ENCODE peak calls at places on chromosome 14, in seven cellular contexts. One of them, this sample, is unnamed.

GRCh38 chr14:64931123-64931522 is 11.4 kb downstream of the GPX2 start:
- DNase-seq in cardiac fibroblast: no peak
- DNase-seq in cardiac muscle cell: no peak
- DNase-seq in AG09309: no peak
- DNase-seq in coronary artery: no peak
- DNase-seq in psoas muscle: no peak
- DNase-seq in fibroblast of lung: no peak
- DNase-seq in this sample: no peak

GRCh38 chr14:25622752-25623151 is 572.8 kb upstream of the STXBP6 start:
- DNase-seq in cardiac fibroblast: no peak
- DNase-seq in cardiac muscle cell: no peak
- DNase-seq in AG09309: no peak
- DNase-seq in coronary artery: no peak
- DNase-seq in psoas muscle: no peak
- DNase-seq in fibroblast of lung: no peak
- DNase-seq in this sample: no peak

GRCh38 chr14:102770910-102771543 is 6.2 kb upstream of the TRAF3 start:
- DNase-seq in cardiac fibroblast: no peak
- DNase-seq in cardiac muscle cell: no peak
- DNase-seq in AG09309: no peak
- DNase-seq in coronary artery: no peak
- DNase-seq in psoas muscle: no peak
- DNase-seq in fibroblast of lung: no peak
- DNase-seq in this sample: no peak

GRCh38 chr14:105894125-105894977 is 368.0 kb downstream of the TMEM121 start:
- DNase-seq in cardiac fibroblast: no peak
- DNase-seq in cardiac muscle cell: no peak
- DNase-seq in AG09309: no peak
- DNase-seq in coronary artery: peak
- DNase-seq in psoas muscle: peak
- DNase-seq in fibroblast of lung: no peak
- DNase-seq in this sample: no peak

GRCh38 chr14:64233791-64234190 is 60.4 kb downstream of the ESR2 start:
- DNase-seq in cardiac fibroblast: no peak
- DNase-seq in cardiac muscle cell: no peak
- DNase-seq in AG09309: no peak
- DNase-seq in coronary artery: no peak
- DNase-seq in psoas muscle: no peak
- DNase-seq in fibroblast of lung: no peak
- DNase-seq in this sample: no peak

GRCh38 chr14:29805415-29806123 is 122.1 kb downstream of the PRKD1 start:
- DNase-seq in cardiac fibroblast: peak
- DNase-seq in cardiac muscle cell: no peak
- DNase-seq in AG09309: peak
- DNase-seq in coronary artery: no peak
- DNase-seq in psoas muscle: peak
- DNase-seq in fibroblast of lung: peak
- DNase-seq in this sample: peak

GRCh38 chr14:54813081-54813480 is 89.5 kb downstream of the GCH1 start:
- DNase-seq in cardiac fibroblast: no peak
- DNase-seq in cardiac muscle cell: no peak
- DNase-seq in AG09309: no peak
- DNase-seq in coronary artery: no peak
- DNase-seq in psoas muscle: no peak
- DNase-seq in fibroblast of lung: no peak
- DNase-seq in this sample: no peak

GRCh38 chr14:19900999-19901398 is 19.4 kb upstream of the OR4K5 start:
- DNase-seq in cardiac fibroblast: no peak
- DNase-seq in cardiac muscle cell: no peak
- DNase-seq in AG09309: no peak
- DNase-seq in coronary artery: no peak
- DNase-seq in psoas muscle: no peak
- DNase-seq in fibroblast of lung: no peak
- DNase-seq in this sample: no peak

GRCh38 chr14:38904959-38905358 is 198.1 kb downstream of the SEC23A start:
- DNase-seq in cardiac fibroblast: no peak
- DNase-seq in cardiac muscle cell: no peak
- DNase-seq in AG09309: no peak
- DNase-seq in coronary artery: no peak
- DNase-seq in psoas muscle: no peak
- DNase-seq in fibroblast of lung: no peak
- DNase-seq in this sample: no peak

GRCh38 chr14:100376751-100377171 is 53.6 kb downstream of the SLC25A47 start:
- DNase-seq in cardiac fibroblast: peak
- DNase-seq in cardiac muscle cell: no peak
- DNase-seq in AG09309: no peak
- DNase-seq in coronary artery: no peak
- DNase-seq in psoas muscle: no peak
- DNase-seq in fibroblast of lung: peak
- DNase-seq in this sample: peak

GRCh38 chr14:24347140-24347539 is 7.3 kb upstream of the RIPK3 start:
- DNase-seq in cardiac fibroblast: no peak
- DNase-seq in cardiac muscle cell: no peak
- DNase-seq in AG09309: no peak
- DNase-seq in coronary artery: no peak
- DNase-seq in psoas muscle: no peak
- DNase-seq in fibroblast of lung: no peak
- DNase-seq in this sample: no peak

GRCh38 chr14:64702493-64703392 is 1.5 kb upstream of the PLEKHG3 start:
- DNase-seq in cardiac fibroblast: no peak
- DNase-seq in cardiac muscle cell: peak
- DNase-seq in AG09309: no peak
- DNase-seq in coronary artery: peak
- DNase-seq in psoas muscle: no peak
- DNase-seq in fibroblast of lung: no peak
- DNase-seq in this sample: no peak

GRCh38 chr14:62528296-62528695 is 517.0 kb downstream of the KCNH5 start:
- DNase-seq in cardiac fibroblast: peak
- DNase-seq in cardiac muscle cell: no peak
- DNase-seq in AG09309: no peak
- DNase-seq in coronary artery: no peak
- DNase-seq in psoas muscle: no peak
- DNase-seq in fibroblast of lung: peak
- DNase-seq in this sample: no peak

GRCh38 chr14:68941820-68942219 is 37.3 kb downstream of the ACTN1 start:
- DNase-seq in cardiac fibroblast: peak
- DNase-seq in cardiac muscle cell: peak
- DNase-seq in AG09309: peak
- DNase-seq in coronary artery: peak
- DNase-seq in psoas muscle: peak
- DNase-seq in fibroblast of lung: peak
- DNase-seq in this sample: peak
- TF ChIP-seq CTCF in cardiac fibroblast: peak
- TF ChIP-seq CTCF in cardiac muscle cell: peak
- TF ChIP-seq CTCF in AG09309: peak
- TF ChIP-seq CTCF in coronary artery: peak
- TF ChIP-seq CTCF in psoas muscle: peak
- TF ChIP-seq CTCF in fibroblast of lung: peak
- TF ChIP-seq CTCF in this sample: peak

GRCh38 chr14:52939427-52939826 is 11.4 kb downstream of the FERMT2 start:
- DNase-seq in cardiac fibroblast: no peak
- DNase-seq in cardiac muscle cell: no peak
- DNase-seq in AG09309: no peak
- DNase-seq in coronary artery: no peak
- DNase-seq in psoas muscle: no peak
- DNase-seq in fibroblast of lung: no peak
- DNase-seq in this sample: no peak

GRCh38 chr14:52948836-52949235 is 2.0 kb downstream of the FERMT2 start:
- DNase-seq in cardiac fibroblast: no peak
- DNase-seq in cardiac muscle cell: no peak
- DNase-seq in AG09309: no peak
- DNase-seq in coronary artery: no peak
- DNase-seq in psoas muscle: no peak
- DNase-seq in fibroblast of lung: no peak
- DNase-seq in this sample: no peak

GRCh38 chr14:52949249-52949648 is 1.6 kb downstream of the FERMT2 start:
- DNase-seq in cardiac fibroblast: no peak
- DNase-seq in cardiac muscle cell: no peak
- DNase-seq in AG09309: no peak
- DNase-seq in coronary artery: no peak
- DNase-seq in psoas muscle: no peak
- DNase-seq in fibroblast of lung: no peak
- DNase-seq in this sample: no peak

GRCh38 chr14:52948039-52948438 is 2.8 kb downstream of the FERMT2 start:
- DNase-seq in cardiac fibroblast: peak
- DNase-seq in cardiac muscle cell: no peak
- DNase-seq in AG09309: no peak
- DNase-seq in coronary artery: no peak
- DNase-seq in psoas muscle: no peak
- DNase-seq in fibroblast of lung: no peak
- DNase-seq in this sample: no peak

DNA sequence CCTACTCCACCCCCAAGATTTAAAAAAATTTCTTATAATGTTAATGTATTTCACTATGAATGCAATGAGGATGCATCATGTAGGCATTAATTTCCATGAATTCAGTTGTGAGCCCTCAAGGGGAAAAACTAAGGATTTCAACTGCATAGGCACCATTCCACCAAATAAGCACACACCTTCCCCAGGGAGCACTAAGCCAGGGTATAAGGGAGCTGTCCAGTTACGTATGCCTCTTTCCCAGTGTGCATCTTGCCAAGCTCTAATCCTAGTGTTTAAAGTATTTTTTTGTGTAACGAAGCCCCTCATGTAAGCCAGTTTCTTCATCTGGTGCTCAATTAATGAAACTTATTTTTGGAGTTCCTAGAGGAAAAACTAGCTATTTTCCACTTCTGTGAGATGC is 6.6 kb downstream of the FERMT2 start:
- DNase-seq in cardiac fibroblast: peak
- DNase-seq in cardiac muscle cell: no peak
- DNase-seq in AG09309: no peak
- DNase-seq in coronary artery: no peak
- DNase-seq in psoas muscle: no peak
- DNase-seq in fibroblast of lung: no peak
- DNase-seq in this sample: no peak
- H3K4me3 ChIP-seq in cardiac fibroblast: no peak
- H3K4me3 ChIP-seq in cardiac muscle cell: no peak
- H3K4me3 ChIP-seq in AG09309: no peak
- H3K4me3 ChIP-seq in coronary artery: peak
- H3K4me3 ChIP-seq in psoas muscle: no peak
- H3K4me3 ChIP-seq in fibroblast of lung: no peak
- H3K4me3 ChIP-seq in this sample: no peak

GRCh38 chr14:92615451-92615850 is 101.9 kb downstream of the RIN3 start:
- DNase-seq in cardiac fibroblast: no peak
- DNase-seq in cardiac muscle cell: no peak
- DNase-seq in AG09309: no peak
- DNase-seq in coronary artery: no peak
- DNase-seq in psoas muscle: no peak
- DNase-seq in fibroblast of lung: no peak
- DNase-seq in this sample: no peak

GRCh38 chr14:92613681-92614260 is 100.2 kb downstream of the RIN3 start:
- DNase-seq in cardiac fibroblast: no peak
- DNase-seq in cardiac muscle cell: no peak
- DNase-seq in AG09309: no peak
- DNase-seq in coronary artery: no peak
- DNase-seq in psoas muscle: no peak
- DNase-seq in fibroblast of lung: no peak
- DNase-seq in this sample: no peak

GRCh38 chr14:92610849-92611271 is 97.3 kb downstream of the RIN3 start:
- DNase-seq in cardiac fibroblast: no peak
- DNase-seq in cardiac muscle cell: no peak
- DNase-seq in AG09309: no peak
- DNase-seq in coronary artery: no peak
- DNase-seq in psoas muscle: no peak
- DNase-seq in fibroblast of lung: no peak
- DNase-seq in this sample: peak

GRCh38 chr14:92609955-92610354 is 96.4 kb downstream of the RIN3 start:
- DNase-seq in cardiac fibroblast: peak
- DNase-seq in cardiac muscle cell: no peak
- DNase-seq in AG09309: no peak
- DNase-seq in coronary artery: no peak
- DNase-seq in psoas muscle: no peak
- DNase-seq in fibroblast of lung: peak
- DNase-seq in this sample: no peak

DNA sequence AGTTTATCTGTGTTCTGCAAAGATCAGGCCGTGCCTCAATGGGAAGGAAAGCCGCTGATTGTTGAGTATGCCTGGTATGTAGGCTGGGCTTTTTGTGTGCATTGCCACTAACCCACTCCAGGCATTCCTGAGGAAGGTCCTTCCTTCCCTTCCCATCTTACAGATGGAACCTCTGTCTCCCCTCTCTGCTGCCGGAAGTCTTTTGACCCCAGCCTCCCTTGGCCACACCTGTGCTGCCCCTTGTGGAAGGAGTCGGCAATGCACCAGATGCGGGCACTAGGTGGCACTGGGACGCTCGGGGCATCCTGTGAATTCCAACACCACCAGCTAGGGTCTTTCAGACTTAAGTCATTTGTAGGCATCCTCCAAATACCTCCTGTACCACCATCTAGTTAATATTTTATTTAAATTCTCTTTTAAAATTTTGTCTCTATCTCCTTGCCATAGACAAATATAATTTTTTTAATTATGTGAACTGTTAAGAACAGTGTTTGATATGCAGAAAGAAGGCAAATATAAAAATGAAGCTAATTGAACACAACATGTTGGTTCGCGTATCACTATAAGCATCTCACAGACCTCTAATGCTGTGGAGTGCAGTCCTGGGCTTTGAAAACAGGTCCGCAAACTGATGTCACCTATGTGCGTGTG is 99.6 kb downstream of the RIN3 start:
- DNase-seq in cardiac fibroblast: no peak
- DNase-seq in cardiac muscle cell: peak
- DNase-seq in AG09309: no peak
- DNase-seq in coronary artery: no peak
- DNase-seq in psoas muscle: no peak
- DNase-seq in fibroblast of lung: no peak
- DNase-seq in this sample: no peak
- TF ChIP-seq CTCF in cardiac fibroblast: peak
- TF ChIP-seq CTCF in cardiac muscle cell: peak
- TF ChIP-seq CTCF in AG09309: peak
- TF ChIP-seq CTCF in coronary artery: peak
- TF ChIP-seq CTCF in psoas muscle: peak
- TF ChIP-seq CTCF in fibroblast of lung: peak
- TF ChIP-seq CTCF in this sample: peak

DNA sequence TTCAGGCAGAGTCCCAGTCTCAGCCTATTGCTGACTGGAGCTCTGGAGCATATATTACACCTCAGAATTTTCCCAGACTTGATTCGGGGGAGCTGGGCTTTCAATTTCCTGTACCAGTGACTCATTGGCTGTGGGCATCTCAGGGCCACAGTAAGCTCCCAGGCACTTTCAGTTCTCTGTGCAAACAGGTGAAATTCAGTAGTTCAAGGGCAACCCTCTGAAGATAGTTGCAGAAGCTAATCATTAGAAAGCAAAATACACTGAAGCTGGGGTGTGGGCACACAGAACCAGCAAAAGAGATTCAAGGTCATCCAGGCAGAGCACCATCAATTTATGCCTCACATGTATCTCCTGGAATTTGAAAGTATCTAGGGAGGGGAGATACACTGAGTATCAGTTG is 8.1 kb upstream of the NIN start:
- DNase-seq in cardiac fibroblast: peak
- DNase-seq in cardiac muscle cell: no peak
- DNase-seq in AG09309: no peak
- DNase-seq in coronary artery: no peak
- DNase-seq in psoas muscle: no peak
- DNase-seq in fibroblast of lung: no peak
- DNase-seq in this sample: peak
- H3K4me3 ChIP-seq in cardiac fibroblast: no peak
- H3K4me3 ChIP-seq in cardiac muscle cell: no peak
- H3K4me3 ChIP-seq in AG09309: no peak
- H3K4me3 ChIP-seq in coronary artery: no peak
- H3K4me3 ChIP-seq in psoas muscle: no peak
- H3K4me3 ChIP-seq in fibroblast of lung: no peak
- H3K4me3 ChIP-seq in this sample: no peak

GRCh38 chr14:23306412-23307145 is at the start of gene BCL2L2:
- DNase-seq in cardiac fibroblast: peak
- DNase-seq in cardiac muscle cell: peak
- DNase-seq in AG09309: no peak
- DNase-seq in coronary artery: peak
- DNase-seq in psoas muscle: peak
- DNase-seq in fibroblast of lung: peak
- DNase-seq in this sample: peak
- TF ChIP-seq CTCF in cardiac fibroblast: no peak
- TF ChIP-seq CTCF in cardiac muscle cell: no peak
- TF ChIP-seq CTCF in AG09309: no peak
- TF ChIP-seq CTCF in coronary artery: no peak
- TF ChIP-seq CTCF in psoas muscle: no peak
- TF ChIP-seq CTCF in fibroblast of lung: no peak
- TF ChIP-seq CTCF in this sample: no peak